ENCODE peak calls at places on chromosomes 5 and 9, in six cellular contexts. N, C, J, X, F and G are unnamed samples.

GRCh38 chr5:133528841-133529240 is 83.5 kb downstream of the FSTL4 start:
- DNase-seq in X (no peak), J (no peak), N (no peak), F (no peak), C (no peak), G (no peak)

GRCh38 chr5:137510671-137511070 is 11.5 kb upstream of the SPOCK1 start:
- DNase-seq in X (no peak), C (no peak), J (no peak), F (no peak), N (no peak), G (no peak)

GRCh38 chr5:143233020-143233419 is 170.5 kb downstream of the NR3C1 start:
- DNase-seq in F (no peak), N (no peak), J (no peak), C (no peak), X (no peak), G (no peak)

GRCh38 chr5:172886974-172887491 is 53.0 kb downstream of the ERGIC1 start:
- DNase-seq in J (no peak), N (no peak), C (no peak), X (peak; percentile 85), F (no peak), G (no peak)

GRCh38 chr5:55603947-55604346 is 69.2 kb upstream of the PLPP1 start:
- DNase-seq in J (no peak), F (no peak), C (no peak), N (no peak), X (no peak), G (no peak)

GRCh38 chr9:75504721-75505120 is 385.8 kb upstream of the PCSK5 start:
- DNase-seq in N (no peak), X (no peak), J (no peak), F (no peak), C (no peak), G (no peak)

GRCh38 chr5:78367318-78367991 is 7.0 kb downstream of the SCAMP1 start:
- DNase-seq in N (no peak), F (no peak), C (no peak), J (no peak), X (no peak), G (no peak)

GRCh38 chr5:125835293-125836172 is 587.7 kb upstream of the GRAMD2B start:
- DNase-seq in N (no peak), C (no peak), X (peak; percentile 1), F (peak; percentile 47), J (no peak), G (no peak)

GRCh38 chr5:54885636-54886035 is 99.8 kb downstream of the ESM1 start:
- DNase-seq in F (no peak), C (no peak), N (no peak), J (no peak), X (no peak), G (no peak)

GRCh38 chr9:91824151-91824550 is 125.9 kb downstream of the ROR2 start:
- DNase-seq in J (no peak), N (no peak), F (no peak), X (no peak), C (no peak), G (no peak)

GRCh38 chr5:1525624-1525985 is 1.8 kb upstream of the LPCAT1 start:
- DNase-seq in J (no peak), F (no peak), N (no peak), C (no peak), X (no peak), G (no peak)

GRCh38 chr9:83582026-83582425 is 40.9 kb upstream of the IDNK start:
- DNase-seq in F (no peak), X (no peak), N (no peak), C (no peak), J (no peak), G (no peak)

GRCh38 chr5:146793709-146794108 is 84.8 kb downstream of the PPP2R2B start:
- DNase-seq in C (no peak), X (no peak), J (no peak), F (no peak), N (no peak), G (no peak)
- TF ChIP-seq POLR2A in C (no peak), X (no peak), J (no peak), F (no peak), N (no peak), G (no peak)

DNA sequence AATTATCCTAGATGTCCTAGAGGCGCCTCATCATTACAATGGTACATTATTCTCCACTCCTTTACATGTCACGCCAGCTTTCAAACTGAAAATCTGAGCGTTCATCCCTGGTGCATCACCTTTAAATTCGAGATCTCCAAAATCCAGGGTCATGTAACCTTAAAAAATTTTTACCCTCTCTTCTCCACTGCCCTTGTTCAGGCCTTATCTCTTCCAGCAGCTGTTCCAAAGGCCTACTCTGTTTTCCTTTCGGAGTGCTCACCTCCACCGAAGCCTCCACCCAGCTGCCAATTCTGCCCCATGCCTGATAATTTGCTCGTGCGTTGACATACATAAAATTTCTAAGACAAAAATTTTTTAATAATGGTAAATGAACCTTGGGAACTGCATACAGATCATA is 955 bp upstream of the MSH3 start:
- DNase-seq in F (no peak), C (no peak), N (peak; percentile 55), X (no peak), J (no peak), G (no peak)
- TF ChIP-seq TAF1 in F (no peak), C (no peak), N (no peak), X (no peak), J (no peak), G (no peak)

GRCh38 chr5:175478384-175479124 is at the start of gene SFXN1:
- DNase-seq in C (no peak), F (no peak), N (peak; percentile 97), X (peak; percentile 44), J (peak; percentile 93), G (peak; percentile 95)
- TF ChIP-seq POLR2A in C (peak; percentile 91), F (peak; percentile 84), N (peak; percentile 63), X (peak; percentile 70), J (peak; percentile 88), G (peak; percentile 66)

GRCh38 chr9:38526571-38526970 is 93.8 kb downstream of the ANKRD18A start:
- DNase-seq in C (no peak), N (no peak), F (no peak), J (no peak), X (no peak), G (no peak)
- TF ChIP-seq TAF1 in C (no peak), N (no peak), F (no peak), J (no peak), X (no peak), G (no peak)

GRCh38 chr9:104927912-104928740 is at the start of gene ABCA1:
- DNase-seq in X (peak; percentile 85), J (peak; percentile 54), N (peak; percentile 35), C (no peak), F (no peak), G (peak; percentile 67)
- TF ChIP-seq POLR2A in X (peak; percentile 94), J (no peak), N (no peak), C (no peak), F (peak; percentile 61), G (no peak)

DNA sequence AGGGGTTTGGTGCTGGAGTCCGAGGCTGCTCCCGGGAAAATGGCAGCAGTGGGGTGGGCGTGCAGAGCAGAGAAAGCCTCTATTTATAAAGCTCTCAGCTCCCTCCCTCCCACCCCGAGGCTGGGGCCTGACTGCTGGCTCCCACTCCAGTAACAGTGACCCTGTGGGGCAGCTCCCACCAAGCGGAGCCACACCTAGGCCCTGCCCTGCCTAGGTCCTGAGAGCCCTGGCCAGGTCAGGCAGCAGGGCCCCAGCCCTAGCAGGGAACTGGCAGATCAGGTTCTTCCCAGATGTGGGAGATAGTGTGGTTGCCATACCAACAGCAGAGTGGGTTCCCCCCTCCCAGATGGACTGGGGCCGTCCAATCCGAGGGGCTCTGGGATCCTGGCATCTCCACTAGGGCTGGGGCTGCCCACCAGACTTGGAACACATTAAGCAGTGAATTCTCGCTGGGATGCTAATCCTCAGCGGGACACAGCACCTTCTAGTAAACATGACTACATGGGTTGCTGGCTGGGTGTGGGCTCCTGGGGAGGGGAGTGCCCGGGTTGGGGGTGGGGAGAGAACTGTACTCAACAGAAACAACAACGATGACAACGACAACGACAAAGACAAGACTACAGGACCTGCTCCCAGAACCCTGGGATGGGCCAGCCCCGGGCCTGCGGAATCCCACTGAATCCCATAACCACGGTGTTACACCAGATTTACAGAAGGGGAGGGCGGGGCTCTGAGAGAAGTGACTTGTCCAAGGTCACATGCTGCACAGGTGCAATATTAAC is 1.5 kb downstream of the SH3GLB2 start:
- DNase-seq in N (no peak), X (peak; percentile 20), F (no peak), C (no peak), J (no peak), G (no peak)
- TF ChIP-seq TAF1 in N (no peak), X (no peak), F (no peak), C (no peak), J (no peak), G (no peak)

GRCh38 chr9:107637421-107638420 is 148.2 kb upstream of the KLF4 start:
- DNase-seq in J (peak; percentile 33), F (no peak), X (no peak), N (no peak), C (no peak), G (no peak)
- TF ChIP-seq POLR2A in J (no peak), F (peak; percentile 64), X (no peak), N (no peak), C (no peak), G (no peak)

DNA sequence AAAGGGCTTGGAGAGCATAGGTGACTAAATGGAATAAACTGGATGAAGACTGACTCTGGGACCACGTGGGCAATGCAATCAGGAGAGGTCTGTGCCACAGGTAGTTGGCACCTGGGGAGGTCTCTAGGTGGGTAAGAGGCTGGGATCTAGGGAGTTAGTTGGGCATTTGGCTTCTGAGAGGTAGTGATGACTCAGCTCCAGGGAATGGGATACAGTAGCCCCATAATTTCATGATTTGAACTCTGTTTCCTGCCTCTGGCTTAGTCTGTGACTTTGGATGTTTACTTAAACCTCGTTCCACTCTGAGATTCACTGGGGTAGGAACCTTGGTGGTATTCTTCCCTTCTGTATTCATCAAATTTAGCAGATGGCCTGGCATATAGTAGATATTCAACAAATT is 240.8 kb downstream of the KIF4B start:
- DNase-seq in J (no peak), F (no peak), N (no peak), C (no peak), X (no peak), G (no peak)
- TF ChIP-seq TAF1 in J (no peak), F (no peak), N (no peak), C (no peak), X (no peak), G (no peak)